ENCODE peak calls at places on chromosomes 12 and 14, in four cellular contexts. C, S, W and U are unnamed samples.

GRCh38 chr14:53793790-53794560 is 162.7 kb downstream of the BMP4 start:
- DNase-seq in W (no peak), S (no peak), C (no peak), U (no peak)

GRCh38 chr12:18446245-18446644 is 184.9 kb downstream of the PIK3C2G start:
- DNase-seq in C (no peak), S (no peak), W (no peak), U (no peak)

GRCh38 chr12:30437616-30438015 is 258.1 kb downstream of the IPO8 start:
- DNase-seq in C (no peak), S (no peak), W (no peak), U (no peak)

GRCh38 chr12:18283776-18284175 is 22.5 kb downstream of the PIK3C2G start:
- DNase-seq in S (no peak), W (no peak), C (no peak), U (no peak)

GRCh38 chr12:49583361-49584094 is 15.6 kb upstream of the MCRS1 start:
- DNase-seq in S (no peak), W (no peak), C (no peak), U (no peak)

GRCh38 chr12:63450821-63451220 is 217.5 kb downstream of the DPY19L2 start:
- DNase-seq in C (no peak), W (no peak), S (no peak), U (no peak)

GRCh38 chr12:90253674-90254181 is 545.1 kb upstream of the ATP2B1 start:
- DNase-seq in S (peak), W (peak), C (peak), U (peak)

GRCh38 chr12:99027491-99027890 is 382.4 kb downstream of the APAF1 start:
- DNase-seq in W (no peak), C (no peak), S (no peak), U (peak)

GRCh38 chr14:99382071-99382640 is 98.5 kb downstream of the SETD3 start:
- DNase-seq in W (no peak), S (no peak), C (no peak), U (no peak)

GRCh38 chr14:100294213-100294962 is 11.9 kb downstream of the SLC25A29 start:
- DNase-seq in W (no peak), S (peak), C (peak), U (no peak)

GRCh38 chr12:116152268-116152667 is 125.2 kb downstream of the MED13L start:
- DNase-seq in C (no peak), S (no peak), W (no peak), U (peak)

GRCh38 chr12:20404576-20405346 is 36.4 kb downstream of the PDE3A start:
- DNase-seq in S (peak), W (no peak), C (peak), U (peak)

GRCh38 chr14:25046301-25046943 is 3.5 kb downstream of the STXBP6 start:
- DNase-seq in C (no peak), W (no peak), S (no peak), U (no peak)

GRCh38 chr12:12032771-12033588 is 37.8 kb upstream of the BCL2L14 start:
- DNase-seq in C (peak), S (peak), W (peak), U (peak)

GRCh38 chr12:22286569-22286968 is 47.9 kb downstream of the ST8SIA1 start:
- DNase-seq in S (no peak), C (no peak), W (no peak), U (no peak)

GRCh38 chr14:75399819-75400678 is 27.8 kb upstream of the JDP2 start:
- DNase-seq in C (peak), S (peak), W (no peak), U (peak)

GRCh38 chr14:73245401-73246325 is 8.4 kb downstream of the PAPLN start:
- DNase-seq in W (peak), S (no peak), C (no peak), U (peak)

GRCh38 chr12:115451785-115452736 is 768.1 kb upstream of the TBX3 start:
- DNase-seq in W (no peak), C (no peak), S (peak), U (no peak)

GRCh38 chr14:69842671-69843407 is 36.4 kb upstream of the SMOC1 start:
- DNase-seq in S (no peak), W (no peak), C (no peak), U (no peak)

GRCh38 chr12:116358850-116359761 is 81.6 kb upstream of the MED13L start:
- DNase-seq in C (peak), W (peak), S (peak), U (peak)

GRCh38 chr14:36555998-36556743 is 26.2 kb downstream of the NKX2-8 start:
- DNase-seq in S (no peak), W (no peak), C (no peak), U (no peak)

GRCh38 chr14:36553650-36554260 is 28.7 kb downstream of the NKX2-8 start:
- DNase-seq in C (no peak), S (peak), W (no peak), U (peak)

GRCh38 chr14:36550899-36551298 is 30.9 kb upstream of the NKX2-1 start:
- DNase-seq in W (no peak), C (no peak), S (no peak), U (no peak)
- H3K4me3 ChIP-seq in W (no peak), C (no peak), S (no peak), U (no peak)

GRCh38 chr14:22814945-22815713 is at the start of gene SLC7A7:
- DNase-seq in C (no peak), S (no peak), W (no peak), U (no peak)
- H3K4me3 ChIP-seq in C (peak), S (no peak), W (no peak), U (no peak)

GRCh38 chr14:67964391-67964812 is 144.8 kb downstream of the RAD51B start:
- DNase-seq in C (no peak), S (no peak), W (no peak), U (peak)
- H3K4me3 ChIP-seq in C (no peak), S (no peak), W (no peak), U (no peak)

GRCh38 chr14:33880330-33880729 is 70.5 kb downstream of the EGLN3 start:
- DNase-seq in C (no peak), W (no peak), S (no peak), U (peak)
- H3K4me3 ChIP-seq in C (no peak), W (no peak), S (no peak), U (no peak)

GRCh38 chr12:93743229-93743998 is 66.2 kb downstream of the CRADD start:
- DNase-seq in W (no peak), C (no peak), S (no peak), U (no peak)
- H3K4me3 ChIP-seq in W (no peak), C (peak), S (peak), U (no peak)

GRCh38 chr14:51424041-51424440 is 184.0 kb downstream of the TMX1 start:
- DNase-seq in W (no peak), S (no peak), C (no peak), U (no peak)
- H3K4me3 ChIP-seq in W (no peak), S (no peak), C (no peak), U (no peak)

DNA sequence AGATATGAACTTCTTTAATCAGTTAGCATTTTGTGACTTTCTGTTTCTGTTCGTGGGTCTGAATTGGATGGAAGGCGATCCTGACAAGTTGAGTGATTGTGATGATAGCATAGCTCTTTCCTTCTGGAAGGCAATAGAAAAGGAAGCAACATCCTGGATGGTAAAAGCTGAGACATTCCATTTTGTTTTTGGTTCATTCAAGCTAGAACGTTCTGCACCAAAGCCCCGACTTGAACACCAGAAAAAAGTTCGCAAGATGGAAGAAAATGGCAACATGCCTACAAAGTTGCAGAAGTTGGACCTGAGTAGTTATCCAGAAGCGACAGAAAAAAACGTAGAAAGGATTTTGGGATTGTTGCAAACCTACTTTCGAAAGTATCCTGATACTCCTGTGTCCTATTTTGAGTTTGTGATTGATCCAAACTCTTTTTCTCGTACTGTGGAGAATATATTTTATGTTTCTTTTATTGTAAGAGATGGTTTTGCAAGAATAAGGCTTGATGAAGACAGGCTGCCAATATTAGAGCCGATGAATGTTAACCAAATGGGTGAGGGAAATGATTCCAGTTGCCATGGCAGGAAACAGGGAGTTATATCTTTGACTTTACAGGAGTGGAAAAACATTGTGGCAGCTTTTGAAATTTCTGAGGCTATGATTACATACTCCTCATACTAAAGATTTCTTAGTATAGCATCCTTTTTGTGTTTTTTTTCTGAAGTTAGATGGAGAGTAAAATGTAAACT is 894 bp downstream of the EID3 start:
- DNase-seq in S (no peak), C (no peak), W (no peak), U (no peak)
- H3K4me3 ChIP-seq in S (no peak), C (peak), W (peak), U (no peak)

GRCh38 chr14:81480741-81481140 is 52.9 kb downstream of the SEL1L start:
- DNase-seq in C (no peak), W (no peak), S (no peak), U (no peak)

DNA sequence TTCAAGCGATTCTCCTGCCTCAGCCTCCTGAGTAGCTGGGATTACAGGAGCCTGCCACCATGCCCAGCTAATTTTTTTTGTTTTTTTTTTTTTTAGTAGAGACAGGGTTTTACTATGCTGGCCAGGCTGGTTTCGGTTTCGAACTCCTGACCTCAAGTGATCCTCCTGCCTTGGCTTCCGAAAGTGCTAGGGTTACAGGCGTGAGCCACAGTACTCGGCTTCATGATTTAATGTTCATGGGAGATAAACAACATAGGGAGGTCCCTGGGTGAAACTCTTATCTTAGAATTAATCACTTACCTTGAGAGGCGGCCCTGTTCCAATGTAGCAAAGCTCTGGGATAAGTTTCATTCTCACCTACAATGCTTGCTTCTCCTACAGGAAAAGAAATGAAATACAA is 48.3 kb downstream of the SEL1L start:
- DNase-seq in S (no peak), W (peak), C (no peak), U (no peak)
- H3K4me3 ChIP-seq in S (no peak), W (no peak), C (no peak), U (no peak)

GRCh38 chr12:4881665-4882064 is 28.0 kb upstream of the KCNA1 start:
- DNase-seq in S (no peak), C (no peak), W (no peak), U (no peak)
- H3K4me3 ChIP-seq in S (no peak), C (peak), W (no peak), U (no peak)

GRCh38 chr12:3492868-3493224 is 1.8 kb downstream of the PRMT8 start:
- DNase-seq in S (no peak), W (no peak), C (no peak), U (no peak)
- H3K4me3 ChIP-seq in S (no peak), W (no peak), C (peak), U (no peak)